ENCODE peak calls at places on chromosomes 12 and 14, in six cellular contexts. A, E, V, Z, S and Q are unnamed samples.

GRCh38 chr12:129844662-129845061 is 59.2 kb downstream of the TMEM132D start:
- DNase-seq in A (no peak), E (no peak), V (no peak), Z (no peak), S (no peak), Q (no peak)

GRCh38 chr14:49505026-49505766 is 81.0 kb downstream of the RPS29 start:
- DNase-seq in A (peak; percentile 1), E (no peak), V (no peak), Z (no peak), S (peak; percentile 46), Q (no peak)

GRCh38 chr14:71621276-71621675 is 311.0 kb upstream of the RGS6 start:
- DNase-seq in A (peak; percentile 6), E (no peak), V (no peak), Z (no peak), S (no peak), Q (no peak)

GRCh38 chr12:59595557-59596231 is at the start of gene SLC16A7:
- DNase-seq in A (peak; percentile 86), E (peak; percentile 95), V (peak; percentile 69), Z (peak; percentile 96), S (peak; percentile 22), Q (peak; percentile 87)

GRCh38 chr12:3461391-3461790 is 29.6 kb upstream of the PRMT8 start:
- DNase-seq in A (no peak), E (no peak), V (no peak), Z (no peak), S (no peak), Q (no peak)

GRCh38 chr12:95551305-95551704 is at the start of gene USP44:
- DNase-seq in A (no peak), E (no peak), V (no peak), Z (no peak), S (no peak), Q (no peak)

GRCh38 chr12:48826209-48826855 is 8.0 kb downstream of the CACNB3 start:
- DNase-seq in A (no peak), E (no peak), V (no peak), Z (no peak), S (no peak), Q (no peak)

GRCh38 chr12:132429932-132430643 is 59.9 kb upstream of the FBRSL1 start:
- DNase-seq in A (no peak), E (peak; percentile 89), V (no peak), Z (no peak), S (peak; percentile 57), Q (no peak)

GRCh38 chr14:100522616-100523021 is 64.6 kb downstream of the BEGAIN start:
- DNase-seq in A (no peak), E (no peak), V (no peak), Z (no peak), S (no peak), Q (no peak)

GRCh38 chr12:122979908-122980191 is 631 bp upstream of the ARL6IP4 start:
- DNase-seq in A (no peak), E (no peak), V (no peak), Z (no peak), S (no peak), Q (no peak)

GRCh38 chr12:65878540-65878939 is 54.3 kb downstream of the HMGA2 start:
- DNase-seq in A (no peak), E (no peak), V (no peak), Z (no peak), S (peak; percentile 39), Q (no peak)

GRCh38 chr12:65881348-65881961 is 57.2 kb downstream of the HMGA2 start:
- DNase-seq in A (peak; percentile 75), E (peak; percentile 35), V (no peak), Z (no peak), S (no peak), Q (peak; percentile 55)

GRCh38 chr12:65881965-65882413 is 57.7 kb downstream of the HMGA2 start:
- DNase-seq in A (peak; percentile 38), E (peak; percentile 80), V (peak; percentile 69), Z (peak; percentile 33), S (no peak), Q (peak; percentile 81)

GRCh38 chr12:65877836-65878235 is 53.6 kb downstream of the HMGA2 start:
- DNase-seq in A (no peak), E (no peak), V (no peak), Z (no peak), S (no peak), Q (no peak)

DNA sequence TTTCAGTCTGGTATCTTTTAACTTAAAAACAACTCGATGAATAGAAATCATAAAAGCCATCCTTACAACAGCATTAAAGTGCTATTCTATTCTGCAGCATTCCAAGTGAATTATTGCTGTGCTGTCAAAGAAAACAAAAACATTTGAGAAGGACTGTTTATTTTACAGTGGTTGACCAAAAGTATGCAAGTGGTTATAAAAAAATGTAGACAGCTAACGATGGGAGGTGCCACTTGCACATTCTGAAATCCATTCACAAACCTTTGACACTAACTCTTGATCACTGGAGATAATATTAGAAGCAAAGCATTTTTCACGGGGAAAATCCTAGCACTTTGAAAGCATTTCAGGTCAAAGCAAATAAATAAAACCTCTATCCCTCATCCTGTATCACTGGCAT is 55.6 kb downstream of the HMGA2 start:
- DNase-seq in A (peak; percentile 88), E (no peak), V (no peak), Z (no peak), S (no peak), Q (no peak)
- H3K4me1 ChIP-seq in A (peaks cover 31% of the 10 kb centered on the region), E (peaks cover 42% of the 10 kb centered on the region), V (no peaks in the 10 kb centered on the region), Z (peaks cover 6% of the 10 kb centered on the region), S (no peaks in the 10 kb centered on the region), Q (peaks cover 7% of the 10 kb centered on the region)

GRCh38 chr14:91269076-91269991 is 24.8 kb upstream of the GPR68 start:
- DNase-seq in A (no peak), E (no peak), V (no peak), Z (peak; percentile 55), S (no peak), Q (no peak)
- TF ChIP-seq POLR2A in A (no peak), E (no peak), V (no peak), Z (no peak), S (no peak), Q (no peak)

GRCh38 chr12:2300886-2301285 is 248.1 kb downstream of the CACNA1C start:
- DNase-seq in A (no peak), E (no peak), V (no peak), Z (no peak), S (no peak), Q (no peak)
- H3K4me1 ChIP-seq in A (peaks cover 31% of the 10 kb centered on the region), E (no peaks in the 10 kb centered on the region), V (peaks cover 7% of the 10 kb centered on the region), Z (peaks cover 19% of the 10 kb centered on the region), S (no peaks in the 10 kb centered on the region), Q (peaks cover 12% of the 10 kb centered on the region)

GRCh38 chr12:111450676-111451075 is 45.0 kb downstream of the SH2B3 start:
- DNase-seq in A (no peak), E (no peak), V (no peak), Z (no peak), S (no peak), Q (no peak)

GRCh38 chr12:111451232-111451631 is 45.5 kb downstream of the SH2B3 start:
- DNase-seq in A (no peak), E (no peak), V (no peak), Z (no peak), S (no peak), Q (no peak)

GRCh38 chr12:111453071-111453989 is 47.6 kb downstream of the SH2B3 start:
- DNase-seq in A (no peak), E (no peak), V (no peak), Z (no peak), S (no peak), Q (no peak)

GRCh38 chr12:111448831-111449790 is 43.4 kb downstream of the SH2B3 start:
- DNase-seq in A (no peak), E (no peak), V (no peak), Z (no peak), S (no peak), Q (no peak)

GRCh38 chr12:111451649-111452129 is 46.0 kb downstream of the SH2B3 start:
- DNase-seq in A (peak; percentile 59), E (no peak), V (no peak), Z (no peak), S (peak; percentile 56), Q (no peak)
- TF ChIP-seq POLR2A in A (no peak), E (no peak), V (no peak), Z (no peak), S (no peak), Q (no peak)

GRCh38 chr14:53601409-53601808 is 355.2 kb downstream of the BMP4 start:
- DNase-seq in A (no peak), E (no peak), V (no peak), Z (no peak), S (no peak), Q (no peak)
- H3K4me1 ChIP-seq in A (peaks cover 5% of the 10 kb centered on the region), E (no peaks in the 10 kb centered on the region), V (no peaks in the 10 kb centered on the region), Z (no peaks in the 10 kb centered on the region), S (no peaks in the 10 kb centered on the region), Q (no peaks in the 10 kb centered on the region)

GRCh38 chr12:28190321-28191017 is at the start of gene CCDC91:
- DNase-seq in A (peak; percentile 77), E (peak; percentile 92), V (peak; percentile 89), Z (peak; percentile 91), S (peak; percentile 92), Q (peak; percentile 87)

GRCh38 chr12:28189774-28190320 is 409 bp upstream of the CCDC91 start:
- DNase-seq in A (no peak), E (no peak), V (no peak), Z (no peak), S (no peak), Q (no peak)

GRCh38 chr12:28191690-28192089 is 1.4 kb downstream of the CCDC91 start:
- DNase-seq in A (peak; percentile 2), E (peak; percentile 55), V (no peak), Z (no peak), S (peak; percentile 20), Q (peak; percentile 18)

GRCh38 chr12:28192145-28192544 is 1.9 kb downstream of the CCDC91 start:
- DNase-seq in A (no peak), E (no peak), V (no peak), Z (no peak), S (no peak), Q (no peak)

GRCh38 chr12:28191018-28191595 is 851 bp downstream of the CCDC91 start:
- DNase-seq in A (peak; percentile 55), E (no peak), V (no peak), Z (peak; percentile 57), S (no peak), Q (no peak)
- TF ChIP-seq POLR2A in A (peak; percentile 4), E (peak; percentile 5), V (peak; percentile 65), Z (no peak), S (no peak), Q (no peak)

GRCh38 chr12:179131-179884 is 34.6 kb downstream of the SLC6A12 start:
- DNase-seq in A (no peak), E (no peak), V (no peak), Z (no peak), S (no peak), Q (no peak)
- H3K4me1 ChIP-seq in A (peaks cover 29% of the 10 kb centered on the region), E (no peaks in the 10 kb centered on the region), V (no peaks in the 10 kb centered on the region), Z (peaks cover 11% of the 10 kb centered on the region), S (peaks cover 35% of the 10 kb centered on the region), Q (peaks cover 6% of the 10 kb centered on the region)

GRCh38 chr14:55071870-55072640 is 20.6 kb downstream of the MAPK1IP1L start:
- DNase-seq in A (peak; percentile 94), E (no peak), V (no peak), Z (peak; percentile 58), S (peak; percentile 32), Q (no peak)
- TF ChIP-seq POLR2A in A (peak; percentile 47), E (no peak), V (no peak), Z (no peak), S (no peak), Q (no peak)

DNA sequence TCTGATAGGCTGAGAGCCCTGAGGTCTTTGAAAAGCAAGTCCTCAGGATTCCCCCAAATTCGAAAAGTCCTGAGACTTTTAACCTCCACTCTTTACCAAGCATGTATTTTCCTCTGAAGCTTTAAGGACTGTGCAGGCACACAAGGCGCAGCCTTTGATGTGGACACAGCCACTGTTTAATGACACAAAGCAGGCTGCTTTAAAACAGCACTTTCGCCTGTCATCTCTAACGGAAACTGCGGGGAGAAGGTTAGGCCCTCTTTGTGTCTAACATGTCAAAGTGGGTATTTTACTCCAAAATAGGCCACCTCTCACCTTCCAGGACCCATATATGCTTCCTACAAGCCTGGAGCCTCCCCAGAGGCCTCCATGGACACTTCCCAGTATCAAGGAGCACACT is 159.2 kb downstream of the GCH1 start:
- DNase-seq in A (no peak), E (no peak), V (no peak), Z (no peak), S (no peak), Q (no peak)
- H3K4me1 ChIP-seq in A (no peaks in the 10 kb centered on the region), E (no peaks in the 10 kb centered on the region), V (no peaks in the 10 kb centered on the region), Z (no peaks in the 10 kb centered on the region), S (no peaks in the 10 kb centered on the region), Q (peaks cover 5% of the 10 kb centered on the region)